ENCODE peak calls at places on chromosomes 11 and 22, in six cellular contexts. One of them, this sample, is unnamed. For H3K4me1, the result is how much of the 10 kb centered on the place peaks cover.

GRCh38 chr11:7637447-7638157 is 35.7 kb downstream of the CYB5R2 start:
- DNase-seq in PC-3: peak
- DNase-seq in HepG2: no peak
- DNase-seq in A673: no peak
- DNase-seq in adrenal gland: no peak
- DNase-seq in tibial nerve: no peak
- DNase-seq in this sample: no peak

GRCh38 chr11:59891781-59892181 is 13.2 kb downstream of the OOSP3 start:
- DNase-seq in PC-3: no peak
- DNase-seq in A673: peak
- DNase-seq in HepG2: no peak
- DNase-seq in adrenal gland: no peak
- DNase-seq in tibial nerve: no peak
- DNase-seq in this sample: no peak

GRCh38 chr22:42434748-42435425 is 2.7 kb upstream of the NFAM1 start:
- DNase-seq in A673: peak
- DNase-seq in adrenal gland: no peak
- DNase-seq in PC-3: no peak
- DNase-seq in HepG2: no peak
- DNase-seq in tibial nerve: no peak
- DNase-seq in this sample: no peak

GRCh38 chr11:35427158-35427557 is 7.8 kb upstream of the SLC1A2 start:
- DNase-seq in tibial nerve: no peak
- DNase-seq in A673: no peak
- DNase-seq in adrenal gland: no peak
- DNase-seq in PC-3: no peak
- DNase-seq in HepG2: no peak
- DNase-seq in this sample: no peak

GRCh38 chr11:109424893-109425292 is 2.9 kb downstream of the C11orf87 start:
- DNase-seq in PC-3: peak
- DNase-seq in HepG2: peak
- DNase-seq in adrenal gland: no peak
- DNase-seq in A673: peak
- DNase-seq in tibial nerve: no peak
- DNase-seq in this sample: no peak

GRCh38 chr11:95768521-95768920 is 21.1 kb downstream of the FAM76B start:
- DNase-seq in adrenal gland: no peak
- DNase-seq in HepG2: no peak
- DNase-seq in A673: no peak
- DNase-seq in PC-3: no peak
- DNase-seq in tibial nerve: no peak
- DNase-seq in this sample: no peak

GRCh38 chr11:116638463-116638862 is 134.3 kb downstream of the BUD13 start:
- DNase-seq in A673: no peak
- DNase-seq in PC-3: no peak
- DNase-seq in adrenal gland: no peak
- DNase-seq in tibial nerve: no peak
- DNase-seq in HepG2: no peak
- DNase-seq in this sample: no peak

GRCh38 chr11:7892059-7892699 is 38.9 kb downstream of the OR10A6 start:
- DNase-seq in PC-3: peak
- DNase-seq in adrenal gland: no peak
- DNase-seq in A673: no peak
- DNase-seq in HepG2: no peak
- DNase-seq in tibial nerve: no peak
- DNase-seq in this sample: no peak

GRCh38 chr11:4480577-4481539 is 1.6 kb upstream of the OR52K1 start:
- DNase-seq in PC-3: peak
- DNase-seq in tibial nerve: no peak
- DNase-seq in HepG2: no peak
- DNase-seq in A673: no peak
- DNase-seq in adrenal gland: no peak
- DNase-seq in this sample: no peak

GRCh38 chr11:70482529-70482917 is 84.2 kb downstream of the CTTN start:
- DNase-seq in tibial nerve: no peak
- DNase-seq in HepG2: no peak
- DNase-seq in PC-3: no peak
- DNase-seq in A673: no peak
- DNase-seq in adrenal gland: no peak
- DNase-seq in this sample: no peak

GRCh38 chr11:63536669-63537292 is at the start of gene PLAAT4:
- DNase-seq in PC-3: peak
- DNase-seq in A673: peak
- DNase-seq in HepG2: peak
- DNase-seq in adrenal gland: peak
- DNase-seq in tibial nerve: no peak
- DNase-seq in this sample: peak

GRCh38 chr22:30868663-30869385 is 99.8 kb downstream of the MORC2 start:
- DNase-seq in tibial nerve: no peak
- DNase-seq in A673: no peak
- DNase-seq in HepG2: no peak
- DNase-seq in PC-3: no peak
- DNase-seq in adrenal gland: no peak
- DNase-seq in this sample: no peak

GRCh38 chr22:19779685-19780268 is 19.2 kb downstream of the TBX1 start:
- DNase-seq in tibial nerve: no peak
- DNase-seq in PC-3: no peak
- DNase-seq in HepG2: no peak
- DNase-seq in adrenal gland: no peak
- DNase-seq in A673: no peak
- DNase-seq in this sample: no peak

GRCh38 chr22:49820984-49821383 is 6.7 kb downstream of the BRD1 start:
- DNase-seq in tibial nerve: no peak
- DNase-seq in adrenal gland: no peak
- DNase-seq in A673: no peak
- DNase-seq in PC-3: no peak
- DNase-seq in HepG2: no peak
- DNase-seq in this sample: no peak

GRCh38 chr22:36332623-36333331 is 55.0 kb downstream of the MYH9 start:
- DNase-seq in PC-3: peak
- DNase-seq in HepG2: no peak
- DNase-seq in adrenal gland: no peak
- DNase-seq in A673: peak
- DNase-seq in tibial nerve: no peak
- DNase-seq in this sample: no peak

GRCh38 chr11:2724653-2725366 is 25.0 kb upstream of the KCNQ1OT1 start:
- DNase-seq in adrenal gland: no peak
- DNase-seq in HepG2: no peak
- DNase-seq in PC-3: no peak
- DNase-seq in A673: no peak
- DNase-seq in tibial nerve: peak
- DNase-seq in this sample: peak

GRCh38 chr22:41411021-41411851 is 29.5 kb downstream of the TEF start:
- DNase-seq in HepG2: no peak
- DNase-seq in tibial nerve: no peak
- DNase-seq in A673: no peak
- DNase-seq in PC-3: no peak
- DNase-seq in adrenal gland: no peak
- DNase-seq in this sample: no peak

GRCh38 chr11:73173755-73174494 is 31.8 kb upstream of the FCHSD2 start:
- DNase-seq in adrenal gland: no peak
- DNase-seq in A673: no peak
- DNase-seq in HepG2: peak
- DNase-seq in PC-3: no peak
- DNase-seq in tibial nerve: no peak
- DNase-seq in this sample: peak

GRCh38 chr11:66745356-66746235 is 16.6 kb upstream of the SPTBN2 start:
- DNase-seq in HepG2: no peak
- DNase-seq in adrenal gland: peak
- DNase-seq in tibial nerve: no peak
- DNase-seq in PC-3: peak
- DNase-seq in A673: no peak
- DNase-seq in this sample: peak

GRCh38 chr11:95563173-95563572 is 226.4 kb downstream of the FAM76B start:
- DNase-seq in PC-3: no peak
- DNase-seq in A673: no peak
- DNase-seq in tibial nerve: no peak
- DNase-seq in HepG2: no peak
- DNase-seq in adrenal gland: no peak
- DNase-seq in this sample: no peak

GRCh38 chr11:22785251-22785650 is 44.4 kb downstream of the SVIP start:
- DNase-seq in HepG2: no peak
- DNase-seq in tibial nerve: no peak
- DNase-seq in A673: peak
- DNase-seq in adrenal gland: no peak
- DNase-seq in PC-3: peak
- DNase-seq in this sample: peak

GRCh38 chr22:35684270-35684700 is 33.4 kb upstream of the APOL5 start:
- DNase-seq in HepG2: peak
- DNase-seq in adrenal gland: no peak
- DNase-seq in A673: peak
- DNase-seq in PC-3: no peak
- DNase-seq in tibial nerve: no peak
- DNase-seq in this sample: no peak

GRCh38 chr22:43090130-43090789 is 1.1 kb upstream of the TTLL1 start:
- DNase-seq in tibial nerve: no peak
- DNase-seq in A673: peak
- DNase-seq in PC-3: peak
- DNase-seq in adrenal gland: peak
- DNase-seq in HepG2: peak
- DNase-seq in this sample: peak

DNA sequence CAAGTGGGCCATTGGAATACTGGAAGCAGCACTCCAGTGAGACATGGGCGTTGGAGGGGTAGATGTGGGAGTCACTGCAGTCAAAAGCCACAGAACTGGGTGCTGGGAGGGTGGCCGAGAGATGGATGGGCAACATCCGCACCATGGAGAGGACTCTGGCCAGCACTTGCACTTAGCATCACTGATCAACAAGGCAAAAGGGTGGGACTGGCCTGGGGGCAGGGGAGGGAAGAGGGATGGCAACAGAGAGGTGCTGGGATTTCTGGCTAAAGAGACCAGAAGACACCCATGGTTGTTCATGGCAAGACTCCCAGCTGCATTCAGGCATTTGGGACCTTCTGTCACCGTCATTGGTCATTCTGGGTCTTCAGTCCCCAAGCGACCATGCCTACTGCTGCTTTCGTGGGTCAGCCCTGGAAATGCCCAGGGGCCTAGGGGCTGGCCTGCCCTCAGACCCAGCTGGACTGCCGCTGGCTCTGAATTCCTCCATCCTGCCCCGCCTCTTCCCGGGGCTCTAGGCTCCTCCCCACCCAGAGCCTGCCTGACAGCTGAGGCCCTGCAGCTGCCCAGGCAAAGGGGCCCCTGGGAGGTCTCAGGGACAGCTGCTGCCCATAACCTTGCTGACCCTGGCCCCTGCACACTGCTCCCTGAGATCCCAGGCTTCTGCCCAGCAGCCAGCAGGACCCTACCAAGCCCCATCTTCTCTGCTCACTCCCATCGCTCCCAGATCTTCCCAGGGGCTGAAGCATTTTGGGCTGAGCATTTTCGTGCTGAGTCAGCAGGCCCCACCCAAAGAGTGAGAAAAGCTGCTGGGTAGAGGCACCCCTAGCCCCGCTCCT is 13.0 kb upstream of the CDC42EP2 start:
- DNase-seq in PC-3: no peak
- DNase-seq in A673: no peak
- DNase-seq in adrenal gland: no peak
- DNase-seq in tibial nerve: no peak
- DNase-seq in HepG2: no peak
- DNase-seq in this sample: no peak
- H3K4me1 ChIP-seq in PC-3: under half
- H3K4me1 ChIP-seq in A673: under half
- H3K4me1 ChIP-seq in adrenal gland: under half
- H3K4me1 ChIP-seq in tibial nerve: under half
- H3K4me1 ChIP-seq in HepG2: under half
- H3K4me1 ChIP-seq in this sample: under half

DNA sequence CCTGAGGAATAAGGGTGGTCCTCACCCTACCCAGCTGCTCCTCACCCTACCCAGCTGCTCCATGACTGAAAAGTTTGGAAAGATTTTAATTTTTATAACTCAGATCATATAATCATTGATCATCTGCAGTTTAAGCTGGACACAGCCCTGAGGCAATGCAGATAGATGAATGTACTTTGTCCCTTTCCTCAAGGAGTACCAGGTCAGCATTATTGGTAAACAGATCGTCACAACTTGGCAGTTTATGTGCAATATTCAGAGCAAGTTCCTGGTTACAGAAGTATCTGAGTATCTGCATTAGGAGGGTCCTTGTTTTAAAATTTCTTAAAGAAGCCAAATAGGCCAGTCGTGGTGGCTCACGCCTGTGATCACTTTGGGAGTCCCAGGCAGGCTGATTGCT is 3.6 kb downstream of the TNRC6B start:
- DNase-seq in HepG2: no peak
- DNase-seq in adrenal gland: no peak
- DNase-seq in tibial nerve: no peak
- DNase-seq in PC-3: no peak
- DNase-seq in A673: no peak
- DNase-seq in this sample: peak
- H3K4me1 ChIP-seq in HepG2: half or more
- H3K4me1 ChIP-seq in adrenal gland: half or more
- H3K4me1 ChIP-seq in tibial nerve: under half
- H3K4me1 ChIP-seq in PC-3: under half
- H3K4me1 ChIP-seq in A673: under half
- H3K4me1 ChIP-seq in this sample: under half

DNA sequence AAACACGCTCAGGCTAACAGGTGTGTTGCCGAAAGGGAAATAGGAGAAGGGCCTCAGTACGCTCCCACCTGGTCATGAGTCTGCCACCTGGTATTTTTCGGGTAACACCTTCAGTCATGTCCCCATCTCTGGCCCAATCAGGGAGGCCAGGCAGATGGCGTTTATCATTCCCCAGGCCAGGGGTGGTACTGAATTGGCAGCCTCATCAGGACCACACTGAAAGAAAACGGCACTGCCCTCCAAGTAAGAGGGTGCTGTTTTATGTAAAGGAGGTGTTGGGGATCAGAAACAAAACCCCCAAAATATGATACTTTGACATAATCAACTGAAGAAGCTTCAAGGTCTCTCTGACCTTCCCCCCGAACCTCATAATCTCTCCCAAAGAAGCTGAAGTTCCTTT is 58.9 kb downstream of the RCN1 start:
- DNase-seq in adrenal gland: no peak
- DNase-seq in PC-3: no peak
- DNase-seq in HepG2: no peak
- DNase-seq in tibial nerve: no peak
- DNase-seq in A673: no peak
- DNase-seq in this sample: no peak
- H3K4me1 ChIP-seq in adrenal gland: under half
- H3K4me1 ChIP-seq in PC-3: under half
- H3K4me1 ChIP-seq in HepG2: under half
- H3K4me1 ChIP-seq in tibial nerve: under half
- H3K4me1 ChIP-seq in A673: under half
- H3K4me1 ChIP-seq in this sample: under half

DNA sequence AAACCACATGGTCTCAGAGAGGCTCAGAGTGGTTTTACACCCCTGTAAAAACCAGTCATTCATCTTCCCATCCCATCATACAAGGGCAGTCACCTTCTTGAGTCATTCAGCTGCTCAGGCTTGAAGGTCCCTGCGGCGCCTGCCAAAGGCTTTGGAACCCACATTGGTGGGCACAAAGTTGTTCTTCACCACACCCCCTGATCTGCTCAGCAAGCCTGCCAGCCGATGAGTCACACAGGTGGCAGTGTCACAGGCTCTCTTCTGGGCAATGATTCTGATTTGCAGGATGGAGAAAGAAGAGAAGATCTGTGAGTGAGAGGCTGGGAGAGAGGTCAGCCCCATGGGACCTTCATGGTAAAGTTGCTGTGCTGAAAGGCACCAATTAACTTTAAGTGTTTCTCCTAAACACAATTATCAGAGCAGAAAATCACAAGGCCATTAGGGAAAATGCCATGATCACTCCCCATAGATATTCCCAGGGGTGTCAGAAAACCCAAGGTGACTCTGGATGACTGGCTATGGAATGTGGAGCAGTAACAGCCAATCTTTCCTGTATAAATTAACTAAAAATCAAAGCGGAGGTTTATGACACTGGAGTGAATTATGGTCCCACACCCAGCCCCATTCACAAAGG is 4.5 kb downstream of the CALCA start:
- DNase-seq in PC-3: no peak
- DNase-seq in HepG2: no peak
- DNase-seq in tibial nerve: no peak
- DNase-seq in adrenal gland: no peak
- DNase-seq in A673: peak
- DNase-seq in this sample: no peak
- H3K4me1 ChIP-seq in PC-3: under half
- H3K4me1 ChIP-seq in HepG2: under half
- H3K4me1 ChIP-seq in tibial nerve: under half
- H3K4me1 ChIP-seq in adrenal gland: under half
- H3K4me1 ChIP-seq in A673: under half
- H3K4me1 ChIP-seq in this sample: under half